ENCODE peak calls at places on chromosomes 6 and 20, in six cellular contexts. S is GM23338, I is H9, L is GM23248, Y is IMR-90, T is HCT116. K is an unnamed sample.

GRCh38 chr6:158769696-158770446 is 49.3 kb downstream of the EZR start:
- DNase-seq in S (no peak), I (no peak), L (no peak), Y (no peak), T (no peak), K (no peak)

GRCh38 chr6:133568970-133569889 is 319.7 kb upstream of the TCF21 start:
- DNase-seq in S (peak; percentile 77), I (peak; percentile 53), L (peak; percentile 98), Y (peak; percentile 91), T (peak; percentile 87), K (peak; percentile 83)

GRCh38 chr6:164258421-164258820 is 843.9 kb downstream of the QKI start:
- DNase-seq in S (no peak), I (no peak), L (no peak), Y (no peak), T (no peak), K (no peak)

GRCh38 chr6:150881911-150882481 is 16.5 kb downstream of the MTHFD1L start:
- DNase-seq in S (no peak), I (no peak), L (peak; percentile 96), Y (peak; percentile 100), T (no peak), K (peak; percentile 85)

GRCh38 chr6:38775870-38776269 is 60.8 kb downstream of the DNAH8 start:
- DNase-seq in S (no peak), I (no peak), L (no peak), Y (peak; percentile 22), T (no peak), K (peak; percentile 3)

GRCh38 chr6:73262701-73263569 is at the start of gene KHDC1:
- DNase-seq in S (peak; percentile 83), I (peak; percentile 73), L (peak; percentile 77), Y (peak; percentile 54), T (no peak), K (peak; percentile 1)

GRCh38 chr20:44780226-44780625 is 30.1 kb downstream of the RIMS4 start:
- DNase-seq in S (peak; percentile 83), I (peak; percentile 61), L (peak; percentile 73), Y (peak; percentile 55), T (no peak), K (peak; percentile 37)

GRCh38 chr6:30061766-30062458 is 847 bp downstream of the POLR1H start:
- DNase-seq in S (peak; percentile 23), I (no peak), L (peak; percentile 57), Y (peak; percentile 17), T (no peak), K (no peak)

GRCh38 chr6:2916354-2916925 is 13.3 kb upstream of the SERPINB9 start:
- DNase-seq in S (no peak), I (no peak), L (no peak), Y (no peak), T (no peak), K (no peak)

GRCh38 chr6:51528556-51528955 is 558.9 kb downstream of the PKHD1 start:
- DNase-seq in S (no peak), I (no peak), L (no peak), Y (no peak), T (no peak), K (no peak)

GRCh38 chr6:18312368-18312767 is 48.0 kb upstream of the DEK start:
- DNase-seq in S (no peak), I (no peak), L (no peak), Y (no peak), T (no peak), K (no peak)

GRCh38 chr6:116876107-116876506 is 935 bp upstream of the RFX6 start:
- DNase-seq in S (no peak), I (no peak), L (peak; percentile 10), Y (no peak), T (no peak), K (no peak)
- H3K4me2 ChIP-seq in S (peak overlapping the region; percentile 89), I (peak overlapping the region; percentile 50), L (no peak overlapping the region), Y (no peak overlapping the region), T (no peak overlapping the region), K (no peak overlapping the region)

GRCh38 chr6:36128073-36128472 is 2.2 kb upstream of the MAPK13 start:
- DNase-seq in S (no peak), I (no peak), L (no peak), Y (no peak), T (no peak), K (no peak)
- H2AFZ ChIP-seq in S (no peak overlapping the region), I (no peak overlapping the region), L (no peak overlapping the region), Y (peak overlapping the region; percentile 79), T (no peak overlapping the region), K (no peak overlapping the region)

GRCh38 chr6:109893606-109894005 is 84.5 kb upstream of the GPR6 start:
- DNase-seq in S (no peak), I (no peak), L (no peak), Y (no peak), T (no peak), K (no peak)
- H3K27ac ChIP-seq in S (no peak overlapping the region), I (no peak overlapping the region), L (no peak overlapping the region), Y (no peak overlapping the region), T (peak overlapping the region; percentile 40), K (peak overlapping the region; percentile 70)

GRCh38 chr6:26103141-26103769 is 16.0 kb downstream of the HFE start:
- DNase-seq in S (no peak), I (no peak), L (peak; percentile 69), Y (peak; percentile 77), T (no peak), K (peak; percentile 70)
- H3K4me2 ChIP-seq in S (peak overlapping the region; percentile 42), I (peak overlapping the region; percentile 77), L (peak overlapping the region; percentile 98), Y (peak overlapping the region; percentile 71), T (peak overlapping the region; percentile 70), K (peak overlapping the region; percentile 96)

GRCh38 chr6:132412656-132413500 is 11.6 kb upstream of the MOXD1 start:
- DNase-seq in S (no peak), I (no peak), L (peak; percentile 83), Y (peak; percentile 65), T (no peak), K (peak; percentile 49)
- H2AFZ ChIP-seq in S (no peak overlapping the region), I (no peak overlapping the region), L (peak overlapping the region; percentile 9), Y (no peak overlapping the region), T (no peak overlapping the region), K (no peak overlapping the region)

DNA sequence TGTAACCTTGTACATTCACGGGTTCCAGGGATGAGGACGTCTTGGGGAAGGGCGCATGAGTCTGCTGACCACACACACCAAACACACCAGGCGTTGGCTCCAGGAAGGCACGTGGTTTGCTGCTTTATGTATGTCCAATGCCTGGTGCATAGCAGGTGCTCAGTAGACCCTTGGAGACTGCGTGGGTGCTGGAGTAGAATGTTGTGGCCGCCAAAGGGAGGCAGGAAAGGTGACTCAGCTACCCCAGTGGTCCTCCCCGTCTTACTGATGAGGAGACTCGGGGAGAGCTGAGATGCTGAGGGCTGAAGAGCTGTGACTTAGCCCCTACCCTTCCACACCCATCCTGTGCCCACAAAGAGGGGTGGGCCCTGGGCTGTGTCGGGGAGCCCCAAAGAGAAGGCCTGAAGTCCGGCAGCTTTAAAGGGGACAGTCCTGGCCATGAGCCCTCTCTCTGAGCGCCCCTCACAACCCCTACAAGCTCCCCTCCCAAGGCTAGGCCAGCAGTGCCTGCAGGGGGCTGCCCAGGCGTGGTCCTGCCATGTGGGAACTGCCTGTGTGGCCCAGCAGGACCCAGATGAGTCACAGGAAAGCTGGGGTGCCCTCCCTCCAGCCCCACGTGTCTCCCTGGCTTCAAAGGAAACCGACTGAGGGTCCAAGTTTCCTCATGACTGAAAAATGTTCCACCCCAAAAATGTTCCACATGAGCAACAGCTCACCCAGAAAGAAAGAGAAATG is 28.0 kb upstream of the PTGIS start:
- DNase-seq in S (no peak), I (no peak), L (peak; percentile 82), Y (peak; percentile 67), T (no peak), K (no peak)
- H3K27ac ChIP-seq in S (no peak overlapping the region), I (no peak overlapping the region), L (peak overlapping the region; percentile 81), Y (peak overlapping the region; percentile 22), T (no peak overlapping the region), K (no peak overlapping the region)

GRCh38 chr6:161694995-161695394 is 421.1 kb upstream of the AGPAT4 start:
- DNase-seq in S (peak; percentile 75), I (peak; percentile 36), L (peak; percentile 62), Y (no peak), T (peak; percentile 7), K (peak; percentile 42)
- H3K4me2 ChIP-seq in S (no peak overlapping the region), I (no peak overlapping the region), L (no peak overlapping the region), Y (no peak overlapping the region), T (no peak overlapping the region), K (no peak overlapping the region)

K was measured in trophoblast cell.